ENCODE peak calls at places on chromosomes 6 and 20, in five cellular contexts. One of them, this sample, is unnamed.

GRCh38 chr6:24430086-24430485 is 27.4 kb downstream of the MRS2 start:
- DNase-seq in CD8-positive, alpha-beta T cell: no peak
- DNase-seq in RWPE1: no peak
- DNase-seq in GM20000: no peak
- DNase-seq in tibial artery: no peak
- DNase-seq in this sample: no peak

GRCh38 chr6:21001736-21002135 is 467.5 kb downstream of the CDKAL1 start:
- DNase-seq in tibial artery: no peak
- DNase-seq in GM20000: no peak
- DNase-seq in CD8-positive, alpha-beta T cell: no peak
- DNase-seq in RWPE1: no peak
- DNase-seq in this sample: no peak

GRCh38 chr6:127100510-127101140 is 17.8 kb upstream of the RSPO3 start:
- DNase-seq in CD8-positive, alpha-beta T cell: no peak
- DNase-seq in GM20000: no peak
- DNase-seq in RWPE1: no peak
- DNase-seq in tibial artery: no peak
- DNase-seq in this sample: no peak

GRCh38 chr20:60046011-60046413 is 87.8 kb downstream of the CDH26 start:
- DNase-seq in RWPE1: no peak
- DNase-seq in CD8-positive, alpha-beta T cell: no peak
- DNase-seq in tibial artery: no peak
- DNase-seq in GM20000: no peak
- DNase-seq in this sample: no peak

GRCh38 chr6:156564128-156564806 is 212.9 kb upstream of the ARID1B start:
- DNase-seq in CD8-positive, alpha-beta T cell: peak
- DNase-seq in tibial artery: peak
- DNase-seq in RWPE1: peak
- DNase-seq in GM20000: peak
- DNase-seq in this sample: peak

GRCh38 chr20:21433329-21433890 is 36.1 kb upstream of the NKX2-4 start:
- DNase-seq in RWPE1: no peak
- DNase-seq in CD8-positive, alpha-beta T cell: no peak
- DNase-seq in GM20000: no peak
- DNase-seq in tibial artery: no peak
- DNase-seq in this sample: no peak

GRCh38 chr6:161922631-161923119 is 648.8 kb upstream of the AGPAT4 start:
- DNase-seq in tibial artery: no peak
- DNase-seq in GM20000: no peak
- DNase-seq in RWPE1: peak
- DNase-seq in CD8-positive, alpha-beta T cell: no peak
- DNase-seq in this sample: peak

GRCh38 chr6:126033696-126034095 is 47.4 kb downstream of the TRMT11 start:
- DNase-seq in tibial artery: no peak
- DNase-seq in GM20000: peak
- DNase-seq in CD8-positive, alpha-beta T cell: no peak
- DNase-seq in RWPE1: peak
- DNase-seq in this sample: no peak

GRCh38 chr20:38723069-38723981 is 961 bp upstream of the SLC32A1 start:
- DNase-seq in GM20000: peak
- DNase-seq in RWPE1: no peak
- DNase-seq in CD8-positive, alpha-beta T cell: no peak
- DNase-seq in tibial artery: no peak
- DNase-seq in this sample: peak

GRCh38 chr20:20521736-20522135 is 153.8 kb downstream of the INSM1 start:
- DNase-seq in tibial artery: no peak
- DNase-seq in GM20000: no peak
- DNase-seq in CD8-positive, alpha-beta T cell: no peak
- DNase-seq in RWPE1: no peak
- DNase-seq in this sample: no peak

GRCh38 chr20:59829415-59830106 is 103.9 kb downstream of the SYCP2 start:
- DNase-seq in GM20000: no peak
- DNase-seq in CD8-positive, alpha-beta T cell: no peak
- DNase-seq in tibial artery: peak
- DNase-seq in RWPE1: no peak
- DNase-seq in this sample: peak

DNA sequence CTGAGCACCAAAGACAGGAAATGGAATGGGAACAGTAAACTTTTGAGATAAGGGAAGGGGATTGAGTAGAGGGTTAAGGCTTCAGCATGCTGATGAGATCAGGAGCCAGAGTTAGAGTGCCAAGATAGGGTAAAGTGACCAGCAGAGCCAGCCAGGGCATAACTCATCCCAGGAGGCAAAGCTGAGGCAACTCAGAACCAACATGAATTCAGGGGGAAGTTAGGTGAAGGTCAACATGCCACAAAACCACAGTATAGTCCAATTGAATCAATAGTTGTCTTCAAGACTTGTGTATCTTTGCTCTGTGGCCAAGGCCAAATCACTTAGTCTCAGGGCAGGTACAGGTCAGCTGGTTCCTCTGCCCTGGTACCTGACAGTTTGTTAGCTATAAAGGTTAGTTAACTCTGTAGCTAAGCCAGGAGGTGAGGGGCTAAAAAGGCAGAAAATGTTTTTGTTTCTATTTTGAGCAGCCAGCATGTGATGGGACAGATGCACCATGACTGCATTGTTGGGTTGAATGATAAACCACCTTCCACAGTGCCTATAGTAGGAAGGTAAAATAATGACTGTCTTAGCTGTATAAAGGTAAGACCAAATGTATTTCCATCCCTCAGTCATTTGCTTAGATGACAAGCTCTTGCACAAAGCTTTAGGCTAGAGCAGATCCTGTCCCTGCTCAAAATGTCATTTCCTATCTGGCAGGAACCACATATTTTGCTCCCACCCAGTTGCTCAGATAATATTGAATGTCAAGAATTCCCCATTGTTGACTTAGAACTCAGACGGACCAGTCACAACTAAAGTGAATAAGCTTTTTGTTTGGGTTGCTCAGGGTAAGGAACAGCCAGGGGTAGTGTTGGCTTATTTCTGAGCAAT is 15.8 kb downstream of the RNF8 start:
- DNase-seq in tibial artery: no peak
- DNase-seq in RWPE1: no peak
- DNase-seq in GM20000: no peak
- DNase-seq in CD8-positive, alpha-beta T cell: no peak
- DNase-seq in this sample: no peak
- TF ChIP-seq CTCF in tibial artery: no peak
- TF ChIP-seq CTCF in RWPE1: no peak
- TF ChIP-seq CTCF in GM20000: no peak
- TF ChIP-seq CTCF in CD8-positive, alpha-beta T cell: no peak
- TF ChIP-seq CTCF in this sample: no peak

GRCh38 chr20:14568225-14568624 is 230.8 kb upstream of the FLRT3 start:
- DNase-seq in GM20000: no peak
- DNase-seq in CD8-positive, alpha-beta T cell: no peak
- DNase-seq in tibial artery: no peak
- DNase-seq in RWPE1: no peak
- DNase-seq in this sample: no peak

GRCh38 chr20:14568701-14569100 is 231.3 kb upstream of the FLRT3 start:
- DNase-seq in CD8-positive, alpha-beta T cell: no peak
- DNase-seq in tibial artery: no peak
- DNase-seq in RWPE1: no peak
- DNase-seq in GM20000: no peak
- DNase-seq in this sample: no peak

GRCh38 chr20:14566505-14566904 is 229.1 kb upstream of the FLRT3 start:
- DNase-seq in RWPE1: no peak
- DNase-seq in GM20000: no peak
- DNase-seq in CD8-positive, alpha-beta T cell: no peak
- DNase-seq in tibial artery: no peak
- DNase-seq in this sample: no peak

GRCh38 chr20:14573676-14574075 is 236.3 kb upstream of the FLRT3 start:
- DNase-seq in tibial artery: no peak
- DNase-seq in GM20000: no peak
- DNase-seq in RWPE1: no peak
- DNase-seq in CD8-positive, alpha-beta T cell: no peak
- DNase-seq in this sample: no peak

DNA sequence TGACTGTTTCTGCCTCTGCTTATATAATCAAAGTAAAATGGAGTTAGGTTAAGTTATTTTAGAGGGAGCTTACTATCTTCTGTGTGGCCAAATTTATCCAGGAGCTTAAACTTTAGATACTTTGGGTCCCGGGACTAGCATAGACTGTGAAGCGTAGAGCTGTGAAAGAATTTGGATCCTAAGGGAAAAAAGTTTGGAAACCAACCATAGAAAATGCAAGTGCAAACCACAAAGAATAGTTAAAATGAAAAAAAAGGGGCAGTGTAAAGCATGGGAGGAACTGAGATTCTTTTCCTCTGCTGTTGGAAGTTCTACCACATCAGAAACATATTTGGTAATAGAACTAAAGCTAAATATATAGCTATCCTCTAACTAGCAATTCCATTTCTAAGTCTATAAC is 232.2 kb upstream of the FLRT3 start:
- DNase-seq in CD8-positive, alpha-beta T cell: no peak
- DNase-seq in tibial artery: no peak
- DNase-seq in GM20000: no peak
- DNase-seq in RWPE1: no peak
- DNase-seq in this sample: no peak
- TF ChIP-seq CTCF in CD8-positive, alpha-beta T cell: no peak
- TF ChIP-seq CTCF in tibial artery: no peak
- TF ChIP-seq CTCF in GM20000: no peak
- TF ChIP-seq CTCF in RWPE1: no peak
- TF ChIP-seq CTCF in this sample: no peak

DNA sequence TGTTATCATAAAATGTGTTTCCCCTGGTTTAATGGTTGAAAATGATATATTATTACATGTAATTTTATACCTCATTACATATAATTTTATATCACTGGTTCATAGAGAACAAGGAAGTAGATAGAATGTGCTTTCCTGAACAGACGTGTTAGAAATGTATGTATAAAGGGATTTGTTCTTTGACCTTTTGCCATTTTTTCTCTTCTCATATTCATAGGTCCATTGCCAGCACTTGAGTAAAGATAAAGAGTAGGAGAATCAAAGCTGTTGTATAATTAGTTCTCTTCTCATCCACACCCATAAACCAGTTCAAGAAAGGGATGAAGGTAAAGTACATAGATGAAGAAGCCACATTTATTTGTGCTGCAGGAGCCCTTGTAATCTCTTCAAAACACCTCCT is 46.7 kb downstream of the RNF217 start:
- DNase-seq in RWPE1: no peak
- DNase-seq in tibial artery: no peak
- DNase-seq in CD8-positive, alpha-beta T cell: no peak
- DNase-seq in GM20000: no peak
- DNase-seq in this sample: no peak
- TF ChIP-seq CTCF in RWPE1: no peak
- TF ChIP-seq CTCF in tibial artery: no peak
- TF ChIP-seq CTCF in CD8-positive, alpha-beta T cell: no peak
- TF ChIP-seq CTCF in GM20000: no peak
- TF ChIP-seq CTCF in this sample: no peak

GRCh38 chr6:121849477-121849876 is 414.0 kb downstream of the GJA1 start:
- DNase-seq in tibial artery: no peak
- DNase-seq in CD8-positive, alpha-beta T cell: no peak
- DNase-seq in RWPE1: peak
- DNase-seq in GM20000: peak
- DNase-seq in this sample: peak
- TF ChIP-seq CTCF in tibial artery: peak
- TF ChIP-seq CTCF in CD8-positive, alpha-beta T cell: no peak
- TF ChIP-seq CTCF in RWPE1: peak
- TF ChIP-seq CTCF in GM20000: peak
- TF ChIP-seq CTCF in this sample: peak

DNA sequence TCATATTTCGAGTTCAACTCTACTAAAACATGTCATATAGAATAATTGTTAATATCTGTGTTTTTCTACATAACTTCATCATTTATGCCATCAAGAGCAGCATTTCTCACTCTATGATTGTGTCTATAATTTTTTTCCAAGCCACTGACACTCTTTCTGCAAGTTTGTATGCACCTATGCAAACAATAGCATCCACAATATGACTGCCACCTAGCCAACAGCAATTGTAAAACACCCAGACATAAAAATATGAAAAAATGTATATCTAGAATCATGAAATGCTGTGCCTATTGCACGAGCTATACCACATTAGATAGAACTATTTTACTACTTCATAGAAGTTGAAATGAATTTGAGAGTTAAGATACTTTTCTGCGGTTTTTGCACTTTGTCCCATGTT is 286.5 kb upstream of the MARCKS start:
- DNase-seq in tibial artery: no peak
- DNase-seq in GM20000: no peak
- DNase-seq in CD8-positive, alpha-beta T cell: no peak
- DNase-seq in RWPE1: no peak
- DNase-seq in this sample: no peak
- TF ChIP-seq CTCF in tibial artery: no peak
- TF ChIP-seq CTCF in GM20000: no peak
- TF ChIP-seq CTCF in CD8-positive, alpha-beta T cell: no peak
- TF ChIP-seq CTCF in RWPE1: no peak
- TF ChIP-seq CTCF in this sample: no peak

GRCh38 chr6:17904491-17905120 is 82.8 kb downstream of the KIF13A start:
- DNase-seq in tibial artery: no peak
- DNase-seq in CD8-positive, alpha-beta T cell: no peak
- DNase-seq in RWPE1: no peak
- DNase-seq in GM20000: no peak
- DNase-seq in this sample: no peak

GRCh38 chr6:17910178-17910577 is 77.3 kb downstream of the KIF13A start:
- DNase-seq in GM20000: no peak
- DNase-seq in RWPE1: no peak
- DNase-seq in tibial artery: no peak
- DNase-seq in CD8-positive, alpha-beta T cell: no peak
- DNase-seq in this sample: no peak

GRCh38 chr6:17905611-17906592 is 81.5 kb downstream of the KIF13A start:
- DNase-seq in RWPE1: peak
- DNase-seq in CD8-positive, alpha-beta T cell: no peak
- DNase-seq in tibial artery: no peak
- DNase-seq in GM20000: no peak
- DNase-seq in this sample: no peak

GRCh38 chr6:17908831-17909230 is 78.6 kb downstream of the KIF13A start:
- DNase-seq in GM20000: no peak
- DNase-seq in tibial artery: no peak
- DNase-seq in CD8-positive, alpha-beta T cell: no peak
- DNase-seq in RWPE1: no peak
- DNase-seq in this sample: no peak

DNA sequence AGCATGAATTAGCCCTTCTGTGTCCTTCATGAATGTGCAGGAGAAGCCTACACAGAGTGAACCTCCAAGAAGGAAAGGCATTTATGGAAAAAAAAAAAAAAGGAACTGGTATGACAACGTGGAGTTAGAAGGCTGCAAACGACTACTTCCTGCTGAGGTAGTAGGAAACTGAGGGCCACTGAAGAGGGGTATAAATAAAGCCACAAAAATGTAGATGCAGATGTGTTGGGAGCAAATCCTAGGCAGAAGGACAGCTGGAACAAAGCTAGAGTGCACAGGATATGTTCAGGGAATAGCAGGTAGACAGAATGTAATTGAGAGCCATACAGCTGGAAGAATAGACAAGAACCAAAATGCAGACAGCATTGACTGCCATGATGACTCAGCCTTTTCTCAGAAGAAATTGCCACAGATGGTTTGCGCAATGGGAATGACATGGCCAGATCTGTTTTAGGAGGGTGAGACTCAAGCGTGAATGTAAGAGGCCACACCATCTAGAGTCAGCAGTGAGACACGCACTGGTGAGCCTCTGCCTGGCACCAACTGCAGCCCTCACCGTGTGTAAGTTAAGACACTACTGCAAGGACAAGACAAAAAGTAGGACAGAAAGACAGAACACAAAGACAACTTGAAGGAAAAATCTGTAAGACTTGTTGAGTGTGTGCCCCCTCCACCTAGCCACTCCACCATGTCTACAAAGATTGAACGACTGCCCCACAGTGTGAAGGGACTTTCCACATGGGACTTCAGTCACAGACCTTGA is 79.8 kb downstream of the KIF13A start:
- DNase-seq in CD8-positive, alpha-beta T cell: no peak
- DNase-seq in RWPE1: peak
- DNase-seq in tibial artery: peak
- DNase-seq in GM20000: no peak
- DNase-seq in this sample: no peak
- TF ChIP-seq CTCF in CD8-positive, alpha-beta T cell: no peak
- TF ChIP-seq CTCF in RWPE1: peak
- TF ChIP-seq CTCF in tibial artery: no peak
- TF ChIP-seq CTCF in GM20000: no peak
- TF ChIP-seq CTCF in this sample: no peak

GRCh38 chr6:136517002-136517401 is 33.2 kb downstream of the MAP7 start:
- DNase-seq in tibial artery: no peak
- DNase-seq in CD8-positive, alpha-beta T cell: no peak
- DNase-seq in RWPE1: peak
- DNase-seq in GM20000: no peak
- DNase-seq in this sample: no peak
- TF ChIP-seq CTCF in tibial artery: no peak
- TF ChIP-seq CTCF in CD8-positive, alpha-beta T cell: no peak
- TF ChIP-seq CTCF in RWPE1: no peak
- TF ChIP-seq CTCF in GM20000: no peak
- TF ChIP-seq CTCF in this sample: no peak